ENCODE peak calls at places on chromosomes 11 and 22, in six cellular contexts. A, G, Z, W, J and C are unnamed samples.

GRCh38 chr22:28410050-28410816 is 269.4 kb downstream of the TTC28 start:
- DNase-seq in A (no peak), G (no peak), Z (no peak), W (no peak), J (no peak), C (no peak)

GRCh38 chr11:115408036-115408911 is 95.9 kb downstream of the CADM1 start:
- DNase-seq in A (no peak), G (no peak), Z (no peak), W (no peak), J (no peak), C (no peak)

GRCh38 chr22:26476705-26477340 is 6.8 kb downstream of the HPS4 start:
- DNase-seq in A (no peak), G (no peak), Z (peak), W (peak), J (no peak), C (no peak)

GRCh38 chr11:104830080-104830479 is 68.2 kb downstream of the CASP12 start:
- DNase-seq in A (no peak), G (no peak), Z (no peak), W (no peak), J (no peak), C (no peak)

GRCh38 chr11:123371506-123372297 is 58.4 kb upstream of the GRAMD1B start:
- DNase-seq in A (no peak), G (no peak), Z (no peak), W (no peak), J (no peak), C (no peak)

GRCh38 chr11:92473736-92474135 is 249.1 kb downstream of the FAT3 start:
- DNase-seq in A (no peak), G (no peak), Z (no peak), W (no peak), J (no peak), C (no peak)

GRCh38 chr11:1233351-1234053 is 10.6 kb downstream of the MUC5B start:
- DNase-seq in A (no peak), G (peak), Z (no peak), W (no peak), J (peak), C (no peak)

GRCh38 chr11:131695889-131696429 is 325.5 kb downstream of the NTM start:
- DNase-seq in A (no peak), G (no peak), Z (no peak), W (no peak), J (no peak), C (no peak)

GRCh38 chr11:61026121-61027031 is 54.9 kb downstream of the CD6 start:
- DNase-seq in A (no peak), G (no peak), Z (no peak), W (peak), J (no peak), C (no peak)

GRCh38 chr11:30967579-30967978 is 381.4 kb upstream of the MPPED2 start:
- DNase-seq in A (no peak), G (no peak), Z (no peak), W (no peak), J (no peak), C (no peak)

GRCh38 chr11:67732045-67732787 is 57.8 kb upstream of the ALDH3B2 start:
- DNase-seq in A (no peak), G (peak), Z (no peak), W (no peak), J (peak), C (peak)

GRCh38 chr11:12189543-12190235 is 79.3 kb downstream of the MICAL2 start:
- DNase-seq in A (no peak), G (no peak), Z (no peak), W (no peak), J (no peak), C (no peak)

GRCh38 chr11:77095551-77096490 is 6.8 kb upstream of the OMP start:
- DNase-seq in A (no peak), G (no peak), Z (peak), W (no peak), J (no peak), C (no peak)

GRCh38 chr11:58567889-58568512 is 7.7 kb downstream of the LPXN start:
- DNase-seq in A (no peak), G (peak), Z (peak), W (peak), J (peak), C (peak)

GRCh38 chr22:40414306-40414705 is 43.9 kb downstream of the SGSM3 start:
- DNase-seq in A (no peak), G (no peak), Z (no peak), W (no peak), J (no peak), C (no peak)

GRCh38 chr11:71120346-71120963 is 131.9 kb downstream of the SHANK2 start:
- DNase-seq in A (no peak), G (peak), Z (peak), W (no peak), J (no peak), C (no peak)

GRCh38 chr11:96278039-96278897 is 64.7 kb downstream of the MAML2 start:
- DNase-seq in A (no peak), G (no peak), Z (no peak), W (no peak), J (no peak), C (no peak)

GRCh38 chr11:57164317-57164716 is 17.4 kb upstream of the LRRC55 start:
- DNase-seq in A (no peak), G (no peak), Z (no peak), W (no peak), J (no peak), C (peak)

GRCh38 chr11:102177974-102178631 is 67.9 kb downstream of the YAP1 start:
- DNase-seq in A (no peak), G (no peak), Z (peak), W (peak), J (peak), C (no peak)

GRCh38 chr11:101848262-101848661 is 66.5 kb upstream of the CEP126 start:
- DNase-seq in A (no peak), G (no peak), Z (peak), W (no peak), J (no peak), C (no peak)

GRCh38 chr11:59172345-59173079 is 580 bp downstream of the DTX4 start:
- DNase-seq in A (peak), G (peak), Z (peak), W (no peak), J (peak), C (no peak)

GRCh38 chr11:45722144-45722543 is 56.7 kb upstream of the CHST1 start:
- DNase-seq in A (no peak), G (peak), Z (no peak), W (no peak), J (no peak), C (peak)

GRCh38 chr11:8373519-8374432 is 110.1 kb upstream of the LMO1 start:
- DNase-seq in A (no peak), G (no peak), Z (no peak), W (no peak), J (no peak), C (no peak)

GRCh38 chr22:39297490-39298193 is 21.8 kb downstream of the RPL3 start:
- DNase-seq in A (no peak), G (no peak), Z (no peak), W (no peak), J (no peak), C (no peak)

GRCh38 chr11:82858133-82858532 is 42.1 kb downstream of the PRCP start:
- DNase-seq in A (no peak), G (no peak), Z (no peak), W (no peak), J (no peak), C (no peak)
- TF ChIP-seq GABPA in A (no peak), G (no peak), Z (no peak), W (no peak), J (no peak), C (no peak)

DNA sequence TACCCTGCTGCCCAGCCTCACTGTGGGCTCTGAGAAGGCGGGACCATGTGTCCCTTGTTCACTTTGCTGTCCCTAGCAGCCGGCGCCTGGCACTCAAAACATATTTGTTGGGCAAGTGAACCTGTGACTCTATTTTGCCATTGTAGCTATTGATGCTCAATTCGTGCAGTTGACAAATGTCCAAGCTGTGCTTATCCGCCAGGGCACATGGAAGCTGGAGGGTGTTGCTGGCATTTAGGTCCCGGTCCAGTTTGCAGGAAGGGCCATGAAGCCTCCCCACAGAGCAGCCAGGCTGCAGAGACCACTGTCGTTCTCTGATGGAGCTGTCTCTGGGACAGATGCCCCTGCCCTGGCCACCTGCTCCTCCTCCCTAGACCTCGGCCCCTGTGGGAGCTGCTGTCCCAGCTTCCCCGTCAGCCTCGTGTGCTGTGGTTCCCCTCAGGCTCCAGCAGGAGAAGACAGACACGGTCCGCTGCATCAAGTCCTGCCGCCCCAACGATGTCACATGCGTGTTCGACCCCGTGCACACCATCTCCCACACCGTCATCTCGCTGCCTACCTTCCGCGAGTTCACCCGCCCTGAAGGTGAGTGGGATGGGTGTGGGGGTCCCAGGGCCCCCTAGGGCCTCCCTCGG is 71.5 kb downstream of the FBLN1 start:
- DNase-seq in A (no peak), G (no peak), Z (no peak), W (no peak), J (no peak), C (no peak)
- TF ChIP-seq GABPA in A (no peak), G (no peak), Z (no peak), W (no peak), J (no peak), C (no peak)

GRCh38 chr22:22424210-22424800 is 84.2 kb downstream of the ZNF280B start:
- DNase-seq in A (no peak), G (peak), Z (no peak), W (no peak), J (no peak), C (no peak)

GRCh38 chr22:22427542-22428065 is 80.9 kb downstream of the ZNF280B start:
- DNase-seq in A (no peak), G (no peak), Z (no peak), W (no peak), J (no peak), C (no peak)

GRCh38 chr22:22425366-22425765 is 83.2 kb downstream of the ZNF280B start:
- DNase-seq in A (no peak), G (no peak), Z (no peak), W (no peak), J (no peak), C (no peak)

GRCh38 chr22:22424956-22425355 is 83.6 kb downstream of the ZNF280B start:
- DNase-seq in A (no peak), G (no peak), Z (no peak), W (no peak), J (no peak), C (no peak)

DNA sequence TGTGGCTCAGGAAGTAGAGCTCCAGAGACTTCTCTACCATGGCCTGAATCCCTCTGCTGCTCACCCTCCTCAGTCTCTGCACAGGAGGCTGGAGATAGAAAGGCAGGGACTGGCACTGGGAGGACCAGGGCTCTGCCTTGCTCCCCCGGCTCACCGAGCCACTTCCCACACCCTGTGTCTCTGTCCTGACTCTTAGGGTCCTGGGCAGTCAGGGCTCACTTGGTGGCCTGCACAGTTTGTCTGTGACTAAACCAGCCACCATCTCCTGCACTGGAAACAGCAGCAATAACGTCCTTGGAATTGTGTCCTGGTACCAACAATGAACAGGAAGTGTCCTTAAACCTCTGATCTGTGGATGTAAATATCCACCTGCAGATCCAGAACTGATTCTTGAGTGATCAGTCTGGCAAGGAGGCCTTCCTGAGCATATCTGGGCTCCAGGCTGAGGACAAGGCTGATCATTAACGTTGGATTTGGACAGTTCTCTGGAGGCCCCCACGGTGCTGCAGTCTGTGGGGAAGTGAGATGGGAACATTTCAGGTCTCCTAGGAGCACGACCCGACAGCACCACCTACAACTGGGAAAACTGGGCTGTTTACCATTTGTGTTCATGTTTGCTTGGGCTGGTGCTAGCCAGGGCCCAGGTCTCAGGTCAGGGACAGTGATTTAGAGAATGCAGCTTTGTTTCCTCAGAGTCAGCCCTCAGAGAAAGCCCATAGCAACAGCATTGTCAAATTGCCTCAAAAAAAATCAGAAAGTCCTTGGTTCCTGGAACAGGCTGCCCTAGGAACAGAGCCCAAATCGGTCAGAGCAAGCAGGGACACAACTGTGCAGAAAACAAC is 82.5 kb downstream of the ZNF280B start:
- DNase-seq in A (no peak), G (no peak), Z (peak), W (no peak), J (no peak), C (peak)
- TF ChIP-seq GABPA in A (no peak), G (no peak), Z (no peak), W (no peak), J (no peak), C (no peak)

GRCh38 chr22:18100781-18101180 is 9.8 kb upstream of the TUBA8 start:
- DNase-seq in A (no peak), G (no peak), Z (no peak), W (no peak), J (no peak), C (no peak)

GRCh38 chr22:18101536-18101935 is 9.1 kb upstream of the TUBA8 start:
- DNase-seq in A (no peak), G (no peak), Z (no peak), W (no peak), J (no peak), C (no peak)

GRCh38 chr22:18103527-18104269 is 6.9 kb upstream of the TUBA8 start:
- DNase-seq in A (peak), G (no peak), Z (no peak), W (no peak), J (no peak), C (no peak)

GRCh38 chr22:18108187-18108586 is 2.4 kb upstream of the TUBA8 start:
- DNase-seq in A (no peak), G (no peak), Z (no peak), W (no peak), J (no peak), C (no peak)

DNA sequence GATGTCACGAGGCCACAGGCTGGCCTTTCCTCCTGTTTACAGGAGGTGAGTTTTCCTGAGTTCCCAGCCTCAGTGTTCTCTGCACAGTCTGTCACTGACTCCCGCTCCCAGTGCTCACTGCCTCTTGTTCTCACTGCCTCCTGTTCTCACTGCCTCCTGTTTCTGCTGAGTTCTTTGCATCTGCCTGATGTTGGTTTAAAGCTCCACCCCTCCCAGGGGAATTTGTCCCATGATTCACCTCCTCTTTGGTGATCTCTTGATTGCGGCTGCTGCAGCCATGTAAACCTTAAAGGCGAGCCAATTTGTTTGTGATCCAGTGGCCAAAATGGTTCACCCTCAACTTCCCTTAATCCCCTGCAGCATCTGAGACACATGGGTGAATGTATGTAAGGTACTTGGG is 6.0 kb upstream of the TUBA8 start:
- DNase-seq in A (no peak), G (no peak), Z (no peak), W (no peak), J (no peak), C (no peak)
- TF ChIP-seq GABPA in A (no peak), G (no peak), Z (no peak), W (no peak), J (no peak), C (no peak)

GRCh38 chr11:105911454-105911853 is 110.6 kb downstream of the MSANTD4 start:
- DNase-seq in A (no peak), G (no peak), Z (no peak), W (no peak), J (no peak), C (no peak)

GRCh38 chr11:105918039-105918438 is 104.0 kb downstream of the MSANTD4 start:
- DNase-seq in A (no peak), G (no peak), Z (no peak), W (no peak), J (no peak), C (no peak)

GRCh38 chr11:105912666-105913065 is 109.4 kb downstream of the MSANTD4 start:
- DNase-seq in A (no peak), G (no peak), Z (no peak), W (no peak), J (peak), C (no peak)

GRCh38 chr11:105910095-105910715 is 111.8 kb downstream of the MSANTD4 start:
- DNase-seq in A (no peak), G (no peak), Z (no peak), W (no peak), J (no peak), C (no peak)

DNA sequence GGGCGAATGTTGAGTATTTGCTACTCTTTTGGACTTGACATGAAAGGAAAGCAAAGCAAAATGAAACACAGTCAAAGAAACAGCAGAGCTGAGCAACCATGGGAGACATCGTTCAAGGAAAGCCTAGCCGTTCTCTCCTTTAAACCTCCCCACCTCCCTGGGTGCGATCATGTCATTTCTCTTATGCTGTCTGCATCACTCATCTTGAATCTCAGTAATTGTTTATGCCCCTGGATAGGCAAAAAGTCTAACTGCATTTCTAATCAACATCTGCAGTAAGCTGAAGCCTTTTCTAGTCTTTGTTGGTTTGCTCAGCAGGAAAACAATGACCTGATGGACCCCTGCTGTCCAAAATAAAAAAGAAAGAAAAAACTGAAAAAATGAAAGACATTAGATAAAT is 107.0 kb downstream of the MSANTD4 start:
- DNase-seq in A (no peak), G (no peak), Z (no peak), W (no peak), J (no peak), C (no peak)
- TF ChIP-seq GABPA in A (no peak), G (no peak), Z (no peak), W (no peak), J (no peak), C (no peak)

GRCh38 chr11:125624756-125625213 is at the start of gene CHEK1:
- DNase-seq in A (no peak), G (no peak), Z (no peak), W (no peak), J (no peak), C (no peak)

GRCh38 chr11:125627236-125627910 is 2.4 kb downstream of the CHEK1 start:
- DNase-seq in A (no peak), G (no peak), Z (no peak), W (no peak), J (no peak), C (no peak)

GRCh38 chr11:125625225-125625593 is 246 bp downstream of the CHEK1 start:
- DNase-seq in A (no peak), G (no peak), Z (no peak), W (no peak), J (no peak), C (no peak)

GRCh38 chr11:125625594-125626380 is 824 bp downstream of the CHEK1 start:
- DNase-seq in A (peak), G (peak), Z (peak), W (peak), J (peak), C (peak)

DNA sequence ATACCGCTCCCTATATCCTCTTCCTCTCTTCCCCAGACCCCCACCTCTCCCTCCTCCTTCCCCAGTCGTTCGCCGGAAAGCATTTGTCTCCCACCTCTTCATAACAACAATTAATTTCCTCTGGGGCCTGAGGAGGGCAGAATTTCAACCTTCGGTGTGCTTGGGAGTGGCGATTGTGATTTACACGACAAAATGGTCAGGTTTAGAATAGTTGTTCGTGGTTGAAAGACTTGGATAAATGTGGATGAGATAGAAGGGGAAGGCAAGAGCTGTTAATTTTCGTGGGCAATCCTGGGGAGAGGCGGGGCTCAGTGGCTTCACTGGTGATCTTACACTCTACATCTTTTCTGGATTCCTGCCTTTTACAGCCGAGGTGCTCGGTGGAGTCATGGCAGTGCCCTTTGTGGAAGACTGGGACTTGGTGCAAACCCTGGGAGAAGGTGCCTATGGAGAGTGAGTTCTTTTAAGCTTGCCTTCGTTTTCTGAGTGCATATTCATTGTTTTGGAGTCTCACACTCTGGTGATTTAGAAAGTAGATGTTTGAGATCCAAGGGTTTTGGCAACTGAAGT is 1.5 kb downstream of the CHEK1 start:
- DNase-seq in A (peak), G (no peak), Z (peak), W (no peak), J (no peak), C (no peak)
- TF ChIP-seq GABPA in A (no peak), G (no peak), Z (no peak), W (no peak), J (no peak), C (no peak)